ENCODE peak calls at places on chromosome 16, in ten cellular contexts. C, L, F, J, X, H, Y, A, V and Z are unnamed samples.

GRCh38 chr16:87653234-87653633 is 50.9 kb downstream of the JPH3 start:
- DNase-seq in C (no peak), L (no peak), F (peak), J (peak), X (peak), H (no peak), Y (no peak), A (peak), V (no peak), Z (no peak)

GRCh38 chr16:69567031-69567680 is 1.4 kb downstream of the NFAT5 start:
- DNase-seq in C (no peak), L (peak), F (no peak), J (no peak), X (peak), H (no peak), Y (no peak), A (no peak), V (no peak), Z (no peak)

GRCh38 chr16:77374384-77374783 is 60.5 kb downstream of the ADAMTS18 start:
- DNase-seq in C (no peak), L (no peak), F (no peak), J (no peak), X (peak), H (no peak), Y (no peak), A (no peak), V (no peak), Z (no peak)

GRCh38 chr16:5438591-5438990 is 341.0 kb upstream of the EEF2KMT start:
- DNase-seq in C (no peak), L (peak), F (no peak), J (peak), X (no peak), H (no peak), Y (no peak), A (no peak), V (no peak), Z (no peak)

GRCh38 chr16:3687792-3688191 is 29.5 kb downstream of the TRAP1 start:
- DNase-seq in C (no peak), L (no peak), F (no peak), J (no peak), X (no peak), H (no peak), Y (no peak), A (no peak), V (no peak), Z (no peak)

GRCh38 chr16:5220705-5221104 is 123.1 kb upstream of the EEF2KMT start:
- DNase-seq in C (no peak), L (no peak), F (no peak), J (peak), X (no peak), H (no peak), Y (no peak), A (no peak), V (no peak), Z (no peak)

GRCh38 chr16:53642094-53642493 is 61.6 kb downstream of the RPGRIP1L start:
- DNase-seq in C (no peak), L (no peak), F (no peak), J (no peak), X (peak), H (peak), Y (no peak), A (no peak), V (no peak), Z (no peak)

GRCh38 chr16:50635505-50636392 is 45.4 kb downstream of the SNX20 start:
- DNase-seq in C (no peak), L (no peak), F (no peak), J (peak), X (no peak), H (no peak), Y (no peak), A (peak), V (no peak), Z (no peak)

GRCh38 chr16:65910291-65910690 is 456.2 kb upstream of the CDH5 start:
- DNase-seq in C (no peak), L (no peak), F (no peak), J (no peak), X (no peak), H (no peak), Y (no peak), A (no peak), V (no peak), Z (peak)

GRCh38 chr16:1548234-1548633 is 14.8 kb downstream of the TMEM204 start:
- DNase-seq in C (no peak), L (no peak), F (no peak), J (no peak), X (no peak), H (no peak), Y (no peak), A (no peak), V (no peak), Z (no peak)
- H3K4me3 ChIP-seq in C (peak), L (no peak), F (no peak), J (no peak), X (no peak), H (no peak), Y (no peak), A (no peak), V (no peak), Z (no peak)

DNA sequence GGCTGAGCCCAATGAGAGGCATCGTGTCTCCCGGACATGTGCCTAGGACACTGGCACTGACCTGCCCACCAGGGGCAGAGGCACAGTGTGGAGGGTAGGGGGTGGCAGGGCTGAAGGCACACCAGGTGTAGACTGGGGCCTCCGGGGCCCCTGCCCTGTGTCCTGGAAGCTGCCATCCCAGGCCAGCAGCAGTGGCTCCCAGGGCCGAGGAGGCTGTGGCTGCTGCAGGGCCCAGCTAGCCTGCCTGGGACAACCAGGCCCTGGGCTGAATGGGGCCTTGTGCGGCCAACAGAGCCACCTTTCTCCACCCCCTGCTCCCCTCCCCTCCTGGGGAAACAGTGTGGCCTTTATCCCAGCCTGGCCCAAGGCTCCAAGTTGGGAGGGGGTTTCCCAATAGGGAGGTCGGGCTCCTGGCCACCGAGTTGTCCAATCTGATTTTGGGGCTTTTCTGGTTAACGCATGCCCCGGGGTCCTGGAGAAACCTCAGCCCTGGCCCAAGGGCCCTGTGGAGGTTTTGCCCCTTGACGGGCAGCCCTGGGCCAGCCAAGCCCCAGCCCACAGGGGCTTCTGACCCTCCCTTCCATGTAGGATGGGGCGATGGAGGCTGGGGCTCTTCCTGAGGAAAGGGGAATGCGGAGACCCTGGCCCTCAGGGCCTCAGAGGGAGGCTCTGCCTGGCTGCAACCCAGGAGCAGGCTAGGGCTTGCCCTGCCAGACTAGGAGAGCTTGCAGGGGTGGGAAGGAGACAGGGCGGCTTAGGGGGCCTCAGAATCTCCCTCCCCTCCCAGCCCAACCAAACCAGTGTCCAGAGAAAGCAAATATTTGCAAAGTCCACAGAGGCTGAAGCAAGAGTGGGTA is 4.2 kb downstream of the MTSS2 start:
- DNase-seq in C (no peak), L (no peak), F (no peak), J (no peak), X (no peak), H (no peak), Y (no peak), A (no peak), V (no peak), Z (no peak)
- H3K4me3 ChIP-seq in C (no peak), L (no peak), F (no peak), J (no peak), X (peak), H (no peak), Y (peak), A (no peak), V (no peak), Z (peak)

GRCh38 chr16:63623551-63624039 is 1498.3 kb downstream of the CDH11 start:
- DNase-seq in C (no peak), L (no peak), F (no peak), J (no peak), X (no peak), H (no peak), Y (no peak), A (no peak), V (no peak), Z (no peak)
- H3K4me3 ChIP-seq in C (no peak), L (no peak), F (no peak), J (no peak), X (no peak), H (no peak), Y (no peak), A (no peak), V (no peak), Z (no peak)

DNA sequence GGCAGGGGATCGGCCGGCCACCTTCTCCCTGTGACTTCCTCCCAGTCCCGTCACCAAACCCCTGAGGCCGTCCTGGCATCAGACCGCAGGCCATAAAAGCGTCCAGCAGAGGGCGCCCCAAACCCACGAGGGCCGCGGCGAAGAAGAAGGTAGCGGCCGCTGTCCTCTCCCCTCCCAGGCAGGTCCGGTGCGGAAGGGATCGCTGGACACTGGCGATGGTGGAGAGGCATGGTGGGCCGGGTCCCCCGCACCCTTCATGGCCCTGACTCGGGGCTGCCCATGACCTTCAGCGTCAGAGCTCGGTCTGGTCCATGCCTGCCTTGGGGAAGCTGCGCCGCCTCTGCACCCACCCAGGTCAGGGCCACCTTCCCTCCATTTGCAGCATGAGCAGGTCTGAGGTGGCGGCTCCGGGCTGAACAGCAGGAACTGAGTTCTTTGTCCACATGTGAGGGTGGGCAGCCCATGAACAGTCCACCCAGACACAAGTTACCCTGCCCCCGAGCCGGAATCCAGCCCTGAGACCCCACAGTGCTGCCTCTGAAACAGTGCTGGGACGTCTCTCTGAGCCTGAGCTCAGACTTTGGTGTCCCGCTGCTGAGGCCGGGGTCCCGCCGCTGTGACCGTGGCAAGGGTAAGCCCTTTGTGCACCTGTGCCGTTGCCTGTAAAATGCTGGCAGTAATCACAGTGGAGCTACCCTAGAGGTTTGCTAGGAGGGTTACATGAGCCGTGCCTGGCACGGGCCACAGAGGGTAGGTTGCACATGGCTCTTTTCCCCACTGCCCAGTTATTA is 40.8 kb upstream of the CMIP start:
- DNase-seq in C (peak), L (peak), F (peak), J (peak), X (peak), H (peak), Y (no peak), A (peak), V (peak), Z (peak)
- H3K4me3 ChIP-seq in C (peak), L (no peak), F (no peak), J (peak), X (no peak), H (peak), Y (peak), A (no peak), V (peak), Z (peak)

DNA sequence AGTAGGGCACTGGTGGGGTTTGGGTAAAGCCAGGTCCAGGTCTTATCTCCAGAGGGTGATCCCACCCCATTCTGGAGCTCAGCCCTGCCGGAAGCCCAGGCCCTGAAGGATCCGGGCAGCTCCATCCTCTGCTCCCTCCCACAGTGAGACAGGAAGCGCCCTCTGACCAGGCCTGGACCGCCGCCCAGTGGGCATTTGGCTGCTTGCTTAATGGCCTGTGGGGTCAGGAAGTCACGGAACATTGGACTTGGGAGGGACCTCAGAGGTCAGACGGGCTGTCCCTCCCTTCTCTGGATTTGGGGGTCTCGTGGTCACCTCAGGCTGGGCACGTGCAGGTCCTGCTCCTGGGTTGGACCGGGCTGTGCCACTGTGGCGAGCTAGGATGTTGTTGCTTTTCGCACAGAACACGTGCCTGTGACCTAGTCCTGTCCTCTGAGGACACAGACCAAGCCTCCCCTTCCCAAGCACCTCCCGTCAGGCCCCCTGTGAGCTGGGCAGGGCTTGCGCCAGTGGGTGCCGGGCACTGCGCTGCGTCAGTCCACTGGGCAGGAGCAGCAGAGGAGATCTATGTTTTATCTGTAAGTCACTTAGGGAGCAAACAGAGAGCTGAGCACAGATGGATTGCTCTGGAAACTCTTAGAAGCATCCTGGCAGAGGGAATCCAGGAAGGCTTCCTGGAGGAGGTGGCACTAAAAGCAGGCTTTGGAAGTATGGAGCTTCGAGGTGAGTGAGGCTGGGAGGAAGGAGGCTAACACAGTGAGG is 49.4 kb upstream of the GSE1 start:
- DNase-seq in C (peak), L (peak), F (peak), J (peak), X (no peak), H (peak), Y (no peak), A (peak), V (peak), Z (no peak)
- H3K4me3 ChIP-seq in C (no peak), L (no peak), F (no peak), J (peak), X (no peak), H (no peak), Y (no peak), A (no peak), V (no peak), Z (no peak)

GRCh38 chr16:10879681-10880589 is 2.9 kb downstream of the CIITA start:
- DNase-seq in C (no peak), L (no peak), F (no peak), J (no peak), X (no peak), H (no peak), Y (no peak), A (no peak), V (no peak), Z (no peak)
- H3K4me3 ChIP-seq in C (peak), L (no peak), F (no peak), J (no peak), X (no peak), H (peak), Y (peak), A (no peak), V (peak), Z (peak)

GRCh38 chr16:10578474-10579316 is 1.7 kb downstream of the EMP2 start:
- DNase-seq in C (no peak), L (no peak), F (no peak), J (no peak), X (peak), H (no peak), Y (no peak), A (no peak), V (peak), Z (no peak)
- H3K4me3 ChIP-seq in C (peak), L (peak), F (peak), J (no peak), X (peak), H (peak), Y (peak), A (no peak), V (peak), Z (peak)

DNA sequence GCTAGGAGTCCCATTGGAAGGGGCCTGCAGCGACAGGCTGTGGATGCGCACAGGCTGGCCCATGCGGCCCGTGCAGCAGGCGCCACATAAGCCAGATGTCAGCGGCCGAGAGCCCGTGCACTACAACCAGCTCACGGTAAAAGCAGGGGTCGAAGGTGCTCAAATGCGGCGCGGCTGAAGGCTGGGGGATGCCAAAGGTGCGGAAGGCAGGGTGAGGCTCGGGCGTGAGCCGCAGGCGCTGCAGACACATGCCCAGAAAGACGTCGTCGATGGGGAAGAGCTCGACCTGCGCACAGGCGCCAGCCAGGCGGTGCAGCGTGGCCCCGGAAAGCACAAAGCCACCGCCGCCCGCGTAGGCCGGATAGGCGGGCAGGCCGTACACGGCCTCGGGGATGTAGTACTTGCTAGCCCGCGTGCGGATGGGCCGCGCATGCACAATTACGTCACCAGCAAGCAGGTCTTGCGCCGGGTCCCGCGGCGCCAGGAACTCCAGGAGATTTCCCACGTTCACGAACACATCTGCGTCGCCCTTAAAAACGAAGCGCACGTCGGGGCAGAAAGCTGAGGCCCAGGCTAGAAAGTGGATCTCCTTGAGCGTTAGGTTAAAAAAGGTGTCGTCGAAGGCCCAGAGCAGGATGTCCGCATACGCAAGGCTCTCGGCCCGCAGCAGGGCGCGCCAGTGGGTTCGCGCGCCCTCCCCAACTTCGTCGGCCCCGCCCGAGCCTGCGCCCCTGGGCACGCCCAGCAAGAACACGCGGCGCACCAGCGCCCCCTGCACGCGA is 1.3 kb downstream of the B3GNT9 start:
- DNase-seq in C (no peak), L (no peak), F (no peak), J (no peak), X (no peak), H (peak), Y (no peak), A (no peak), V (no peak), Z (no peak)
- H3K4me3 ChIP-seq in C (peak), L (no peak), F (no peak), J (no peak), X (peak), H (peak), Y (peak), A (no peak), V (no peak), Z (peak)

GRCh38 chr16:71852146-71852545 is 6.4 kb downstream of the ATXN1L start:
- DNase-seq in C (no peak), L (no peak), F (no peak), J (no peak), X (no peak), H (no peak), Y (no peak), A (no peak), V (no peak), Z (no peak)
- H3K4me3 ChIP-seq in C (no peak), L (no peak), F (no peak), J (no peak), X (no peak), H (no peak), Y (no peak), A (no peak), V (no peak), Z (no peak)